ENCODE peak calls at places on chromosomes 11 and 22, in seven cellular contexts. One of them, this sample, is unnamed.

GRCh38 chr11:46178542-46178941 is 57.3 kb upstream of the PHF21A start:
- DNase-seq in OCI-LY7: no peak
- DNase-seq in CD14-positive monocyte: no peak
- DNase-seq in astrocyte of the spinal cord: no peak
- DNase-seq in pancreas: no peak
- DNase-seq in kidney: no peak
- DNase-seq in RWPE1: no peak
- DNase-seq in this sample: no peak

GRCh38 chr11:130634981-130635473 is 186.6 kb downstream of the ADAMTS15 start:
- DNase-seq in OCI-LY7: no peak
- DNase-seq in CD14-positive monocyte: no peak
- DNase-seq in astrocyte of the spinal cord: peak
- DNase-seq in pancreas: no peak
- DNase-seq in kidney: no peak
- DNase-seq in RWPE1: peak
- DNase-seq in this sample: peak

GRCh38 chr11:116970485-116971292 is 127.5 kb downstream of the SIK3 start:
- DNase-seq in OCI-LY7: no peak
- DNase-seq in CD14-positive monocyte: no peak
- DNase-seq in astrocyte of the spinal cord: no peak
- DNase-seq in pancreas: no peak
- DNase-seq in kidney: no peak
- DNase-seq in RWPE1: no peak
- DNase-seq in this sample: no peak

GRCh38 chr11:74696488-74696887 is 34.7 kb downstream of the CHRDL2 start:
- DNase-seq in OCI-LY7: no peak
- DNase-seq in CD14-positive monocyte: no peak
- DNase-seq in astrocyte of the spinal cord: no peak
- DNase-seq in pancreas: no peak
- DNase-seq in kidney: no peak
- DNase-seq in RWPE1: no peak
- DNase-seq in this sample: no peak

GRCh38 chr11:113567097-113567496 is 91.9 kb upstream of the DRD2 start:
- DNase-seq in OCI-LY7: no peak
- DNase-seq in CD14-positive monocyte: no peak
- DNase-seq in astrocyte of the spinal cord: no peak
- DNase-seq in pancreas: no peak
- DNase-seq in kidney: no peak
- DNase-seq in RWPE1: no peak
- DNase-seq in this sample: no peak

GRCh38 chr11:17384002-17384511 is 4.4 kb downstream of the KCNJ11 start:
- DNase-seq in OCI-LY7: peak
- DNase-seq in CD14-positive monocyte: peak
- DNase-seq in astrocyte of the spinal cord: peak
- DNase-seq in pancreas: peak
- DNase-seq in kidney: peak
- DNase-seq in RWPE1: peak
- DNase-seq in this sample: no peak

GRCh38 chr11:131662310-131662709 is 291.9 kb downstream of the NTM start:
- DNase-seq in OCI-LY7: no peak
- DNase-seq in CD14-positive monocyte: no peak
- DNase-seq in astrocyte of the spinal cord: no peak
- DNase-seq in pancreas: no peak
- DNase-seq in kidney: no peak
- DNase-seq in RWPE1: no peak
- DNase-seq in this sample: no peak

GRCh38 chr11:20337526-20338154 is 25.9 kb upstream of the HTATIP2 start:
- DNase-seq in OCI-LY7: peak
- DNase-seq in CD14-positive monocyte: no peak
- DNase-seq in astrocyte of the spinal cord: peak
- DNase-seq in pancreas: no peak
- DNase-seq in kidney: no peak
- DNase-seq in RWPE1: peak
- DNase-seq in this sample: no peak

GRCh38 chr11:1707751-1708150 is 10.8 kb downstream of the KRTAP5-6 start:
- DNase-seq in OCI-LY7: no peak
- DNase-seq in CD14-positive monocyte: no peak
- DNase-seq in astrocyte of the spinal cord: no peak
- DNase-seq in pancreas: no peak
- DNase-seq in kidney: no peak
- DNase-seq in RWPE1: no peak
- DNase-seq in this sample: no peak

GRCh38 chr11:134579709-134580634 is 167.9 kb upstream of the B3GAT1 start:
- DNase-seq in OCI-LY7: no peak
- DNase-seq in CD14-positive monocyte: no peak
- DNase-seq in astrocyte of the spinal cord: no peak
- DNase-seq in pancreas: no peak
- DNase-seq in kidney: no peak
- DNase-seq in RWPE1: peak
- DNase-seq in this sample: peak

GRCh38 chr11:75597636-75598035 is 35.6 kb downstream of the SERPINH1 start:
- DNase-seq in OCI-LY7: peak
- DNase-seq in CD14-positive monocyte: no peak
- DNase-seq in astrocyte of the spinal cord: peak
- DNase-seq in pancreas: no peak
- DNase-seq in kidney: no peak
- DNase-seq in RWPE1: no peak
- DNase-seq in this sample: no peak

GRCh38 chr11:124916370-124916710 is 2.7 kb upstream of the HEPN1 start:
- DNase-seq in OCI-LY7: no peak
- DNase-seq in CD14-positive monocyte: no peak
- DNase-seq in astrocyte of the spinal cord: no peak
- DNase-seq in pancreas: no peak
- DNase-seq in kidney: no peak
- DNase-seq in RWPE1: no peak
- DNase-seq in this sample: no peak

GRCh38 chr11:124919836-124920755 is 1.0 kb downstream of the HEPN1 start:
- DNase-seq in OCI-LY7: no peak
- DNase-seq in CD14-positive monocyte: no peak
- DNase-seq in astrocyte of the spinal cord: no peak
- DNase-seq in pancreas: no peak
- DNase-seq in kidney: no peak
- DNase-seq in RWPE1: no peak
- DNase-seq in this sample: no peak

GRCh38 chr11:124920870-124921609 is 2.0 kb downstream of the HEPN1 start:
- DNase-seq in OCI-LY7: no peak
- DNase-seq in CD14-positive monocyte: peak
- DNase-seq in astrocyte of the spinal cord: peak
- DNase-seq in pancreas: peak
- DNase-seq in kidney: peak
- DNase-seq in RWPE1: peak
- DNase-seq in this sample: no peak

GRCh38 chr11:124917115-124917637 is 1.9 kb upstream of the HEPN1 start:
- DNase-seq in OCI-LY7: no peak
- DNase-seq in CD14-positive monocyte: no peak
- DNase-seq in astrocyte of the spinal cord: peak
- DNase-seq in pancreas: no peak
- DNase-seq in kidney: no peak
- DNase-seq in RWPE1: no peak
- DNase-seq in this sample: no peak

GRCh38 chr11:124918950-124919349 is at the start of gene HEPN1:
- DNase-seq in OCI-LY7: no peak
- DNase-seq in CD14-positive monocyte: no peak
- DNase-seq in astrocyte of the spinal cord: no peak
- DNase-seq in pancreas: no peak
- DNase-seq in kidney: no peak
- DNase-seq in RWPE1: no peak
- DNase-seq in this sample: no peak
- TF ChIP-seq CTCF in OCI-LY7: no peak
- TF ChIP-seq CTCF in CD14-positive monocyte: no peak
- TF ChIP-seq CTCF in astrocyte of the spinal cord: no peak
- TF ChIP-seq CTCF in pancreas: no peak
- TF ChIP-seq CTCF in kidney: no peak
- TF ChIP-seq CTCF in RWPE1: no peak
- TF ChIP-seq CTCF in this sample: no peak

DNA sequence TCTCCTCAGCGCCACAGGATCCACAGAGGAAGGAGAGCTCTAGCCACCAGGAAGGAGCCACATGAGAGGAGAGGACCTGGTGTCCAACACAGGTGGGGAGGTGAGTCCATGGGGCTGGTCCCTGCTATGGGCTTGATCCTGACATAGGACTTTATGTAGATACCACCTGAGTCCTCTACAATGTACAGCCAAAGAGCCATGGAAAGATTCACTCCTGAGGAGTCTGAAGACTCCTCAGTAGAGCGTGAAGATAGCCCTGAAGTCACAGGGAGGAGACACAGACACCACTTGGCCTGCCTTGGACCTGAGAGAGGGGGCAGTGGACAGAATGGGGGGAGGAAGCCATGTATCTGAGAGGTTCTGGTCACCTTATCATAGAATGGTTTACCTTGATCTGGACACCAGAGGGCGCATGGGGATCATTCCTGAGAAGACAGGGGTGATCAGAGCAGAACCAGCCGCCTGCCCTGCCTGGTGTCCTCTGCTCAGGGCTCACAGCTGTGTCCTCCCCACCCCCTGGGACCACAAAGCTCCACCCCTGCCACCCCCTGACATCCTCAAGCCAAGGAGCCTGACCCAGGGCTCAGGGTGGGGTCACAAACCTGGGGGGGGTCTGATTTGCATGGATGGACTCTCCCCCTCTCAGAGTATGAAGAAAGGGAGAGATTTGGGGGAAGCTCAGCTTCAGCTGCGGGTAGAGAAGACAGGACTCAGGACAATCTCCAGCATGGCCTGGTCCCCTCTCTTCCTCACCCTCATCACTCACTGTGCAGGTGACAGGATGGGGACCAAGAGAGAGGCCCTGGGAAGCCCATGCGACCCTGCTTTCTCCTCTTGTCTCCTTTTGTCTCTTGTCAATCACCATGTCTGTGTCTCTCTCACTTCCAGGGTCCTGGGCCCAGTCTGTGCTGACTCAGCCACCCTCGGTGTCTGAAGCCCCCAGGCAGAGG is 77.0 kb downstream of the ZNF280B start:
- DNase-seq in OCI-LY7: peak
- DNase-seq in CD14-positive monocyte: no peak
- DNase-seq in astrocyte of the spinal cord: peak
- DNase-seq in pancreas: peak
- DNase-seq in kidney: no peak
- DNase-seq in RWPE1: peak
- DNase-seq in this sample: no peak
- TF ChIP-seq CTCF in OCI-LY7: peak
- TF ChIP-seq CTCF in CD14-positive monocyte: peak
- TF ChIP-seq CTCF in astrocyte of the spinal cord: peak
- TF ChIP-seq CTCF in pancreas: peak
- TF ChIP-seq CTCF in kidney: peak
- TF ChIP-seq CTCF in RWPE1: peak
- TF ChIP-seq CTCF in this sample: no peak

GRCh38 chr11:83612891-83613766 is 327.0 kb upstream of the CCDC90B start:
- DNase-seq in OCI-LY7: no peak
- DNase-seq in CD14-positive monocyte: no peak
- DNase-seq in astrocyte of the spinal cord: no peak
- DNase-seq in pancreas: no peak
- DNase-seq in kidney: no peak
- DNase-seq in RWPE1: no peak
- DNase-seq in this sample: no peak
- TF ChIP-seq CTCF in OCI-LY7: no peak
- TF ChIP-seq CTCF in CD14-positive monocyte: no peak
- TF ChIP-seq CTCF in astrocyte of the spinal cord: no peak
- TF ChIP-seq CTCF in pancreas: no peak
- TF ChIP-seq CTCF in kidney: no peak
- TF ChIP-seq CTCF in RWPE1: no peak
- TF ChIP-seq CTCF in this sample: no peak

GRCh38 chr11:44246726-44247125 is 63.2 kb downstream of the ALX4 start:
- DNase-seq in OCI-LY7: no peak
- DNase-seq in CD14-positive monocyte: no peak
- DNase-seq in astrocyte of the spinal cord: no peak
- DNase-seq in pancreas: no peak
- DNase-seq in kidney: no peak
- DNase-seq in RWPE1: no peak
- DNase-seq in this sample: no peak

GRCh38 chr11:44244649-44245308 is 65.2 kb downstream of the ALX4 start:
- DNase-seq in OCI-LY7: no peak
- DNase-seq in CD14-positive monocyte: no peak
- DNase-seq in astrocyte of the spinal cord: peak
- DNase-seq in pancreas: no peak
- DNase-seq in kidney: no peak
- DNase-seq in RWPE1: no peak
- DNase-seq in this sample: no peak

GRCh38 chr11:44243086-44243485 is 66.9 kb downstream of the ALX4 start:
- DNase-seq in OCI-LY7: no peak
- DNase-seq in CD14-positive monocyte: no peak
- DNase-seq in astrocyte of the spinal cord: no peak
- DNase-seq in pancreas: no peak
- DNase-seq in kidney: no peak
- DNase-seq in RWPE1: no peak
- DNase-seq in this sample: no peak

GRCh38 chr11:44241851-44242250 is 68.1 kb downstream of the ALX4 start:
- DNase-seq in OCI-LY7: no peak
- DNase-seq in CD14-positive monocyte: no peak
- DNase-seq in astrocyte of the spinal cord: no peak
- DNase-seq in pancreas: no peak
- DNase-seq in kidney: no peak
- DNase-seq in RWPE1: no peak
- DNase-seq in this sample: no peak

DNA sequence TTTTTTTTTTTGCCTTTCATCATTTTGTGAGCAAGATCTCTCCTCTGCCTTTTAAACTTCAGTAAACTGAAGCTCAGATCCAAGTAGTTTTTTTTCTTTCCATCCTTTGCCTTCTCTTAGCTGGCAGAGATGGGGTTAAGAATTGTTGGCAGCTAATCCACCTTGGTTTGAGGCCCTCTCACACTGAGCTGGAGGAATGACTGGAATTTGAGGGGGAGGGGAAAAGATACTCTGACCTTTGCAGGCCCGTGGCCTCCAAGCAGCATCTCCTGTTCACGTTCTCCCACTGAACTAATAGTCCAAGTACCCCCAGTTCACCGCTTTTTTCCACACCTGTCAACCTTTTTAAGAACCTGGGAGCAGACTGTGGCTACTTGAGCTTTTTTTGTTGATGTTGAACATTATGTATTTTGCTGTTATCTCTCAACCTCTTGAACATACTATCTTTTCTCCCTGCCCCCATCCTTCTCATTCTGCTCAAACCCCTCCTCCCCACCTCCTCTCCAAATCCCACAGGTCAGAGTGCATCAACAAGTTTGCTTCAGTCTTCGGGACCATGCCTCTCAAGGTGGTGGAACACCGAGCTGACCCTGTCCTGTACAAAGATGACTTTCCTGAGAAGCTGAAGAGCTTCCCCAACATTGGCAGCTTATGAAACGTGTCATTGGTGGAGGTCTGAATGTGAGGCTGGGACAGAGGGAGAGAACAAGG is 66.2 kb downstream of the ALX4 start:
- DNase-seq in OCI-LY7: no peak
- DNase-seq in CD14-positive monocyte: no peak
- DNase-seq in astrocyte of the spinal cord: peak
- DNase-seq in pancreas: no peak
- DNase-seq in kidney: no peak
- DNase-seq in RWPE1: peak
- DNase-seq in this sample: no peak
- TF ChIP-seq CTCF in OCI-LY7: no peak
- TF ChIP-seq CTCF in CD14-positive monocyte: no peak
- TF ChIP-seq CTCF in astrocyte of the spinal cord: no peak
- TF ChIP-seq CTCF in pancreas: no peak
- TF ChIP-seq CTCF in kidney: no peak
- TF ChIP-seq CTCF in RWPE1: no peak
- TF ChIP-seq CTCF in this sample: no peak